ENCODE peak calls at places on chromosomes 6 and 20, in five cellular contexts. One of them, this sample, is unnamed.

GRCh38 chr20:38339993-38340392 is 6.3 kb upstream of the LBP start:
- DNase-seq in A549: no peak
- DNase-seq in head of caudate nucleus: no peak
- DNase-seq in iris pigment epithelial cell: no peak
- DNase-seq in stimulated activated CD4-positive, alpha-beta T cell treated with anti-CD3 and anti-CD28 coated beads, Interleukin-15, amount 100 ng/mL, for 1 hour: no peak
- DNase-seq in this sample: no peak

GRCh38 chr6:111171577-111172400 is 84.5 kb downstream of the SLC16A10 start:
- DNase-seq in stimulated activated CD4-positive, alpha-beta T cell treated with anti-CD3 and anti-CD28 coated beads, Interleukin-15, amount 100 ng/mL, for 1 hour: no peak
- DNase-seq in head of caudate nucleus: no peak
- DNase-seq in A549: no peak
- DNase-seq in iris pigment epithelial cell: peak; percentile 61
- DNase-seq in this sample: peak; percentile 19

GRCh38 chr6:10555625-10556309 is 34.6 kb downstream of the GCNT2 start:
- DNase-seq in iris pigment epithelial cell: peak; percentile 43
- DNase-seq in head of caudate nucleus: peak; percentile 69
- DNase-seq in A549: no peak
- DNase-seq in stimulated activated CD4-positive, alpha-beta T cell treated with anti-CD3 and anti-CD28 coated beads, Interleukin-15, amount 100 ng/mL, for 1 hour: no peak
- DNase-seq in this sample: peak; percentile 75

GRCh38 chr20:53751394-53752368 is 158.0 kb upstream of the ZNF217 start:
- DNase-seq in head of caudate nucleus: no peak
- DNase-seq in iris pigment epithelial cell: no peak
- DNase-seq in stimulated activated CD4-positive, alpha-beta T cell treated with anti-CD3 and anti-CD28 coated beads, Interleukin-15, amount 100 ng/mL, for 1 hour: no peak
- DNase-seq in A549: no peak
- DNase-seq in this sample: peak; percentile 62

GRCh38 chr6:111589366-111589765 is 16.3 kb downstream of the TRAF3IP2 start:
- DNase-seq in iris pigment epithelial cell: peak; percentile 84
- DNase-seq in stimulated activated CD4-positive, alpha-beta T cell treated with anti-CD3 and anti-CD28 coated beads, Interleukin-15, amount 100 ng/mL, for 1 hour: no peak
- DNase-seq in head of caudate nucleus: no peak
- DNase-seq in A549: peak; percentile 74
- DNase-seq in this sample: peak; percentile 96

GRCh38 chr6:26327450-26328264 is 37.3 kb upstream of the BTN3A2 start:
- DNase-seq in A549: no peak
- DNase-seq in stimulated activated CD4-positive, alpha-beta T cell treated with anti-CD3 and anti-CD28 coated beads, Interleukin-15, amount 100 ng/mL, for 1 hour: peak; percentile 41
- DNase-seq in head of caudate nucleus: peak; percentile 37
- DNase-seq in iris pigment epithelial cell: peak; percentile 70
- DNase-seq in this sample: peak; percentile 76

GRCh38 chr20:59183751-59184150 is 20.1 kb downstream of the ZNF831 start:
- DNase-seq in iris pigment epithelial cell: no peak
- DNase-seq in A549: peak; percentile 18
- DNase-seq in head of caudate nucleus: no peak
- DNase-seq in stimulated activated CD4-positive, alpha-beta T cell treated with anti-CD3 and anti-CD28 coated beads, Interleukin-15, amount 100 ng/mL, for 1 hour: no peak
- DNase-seq in this sample: no peak

GRCh38 chr20:47489448-47489872 is 12.2 kb upstream of the NCOA3 start:
- DNase-seq in head of caudate nucleus: no peak
- DNase-seq in A549: no peak
- DNase-seq in stimulated activated CD4-positive, alpha-beta T cell treated with anti-CD3 and anti-CD28 coated beads, Interleukin-15, amount 100 ng/mL, for 1 hour: no peak
- DNase-seq in iris pigment epithelial cell: no peak
- DNase-seq in this sample: no peak

GRCh38 chr6:90045535-90045934 is 151.3 kb downstream of the GJA10 start:
- DNase-seq in stimulated activated CD4-positive, alpha-beta T cell treated with anti-CD3 and anti-CD28 coated beads, Interleukin-15, amount 100 ng/mL, for 1 hour: no peak
- DNase-seq in iris pigment epithelial cell: peak; percentile 32
- DNase-seq in A549: no peak
- DNase-seq in head of caudate nucleus: no peak
- DNase-seq in this sample: no peak

GRCh38 chr6:73290435-73290834 is 27.4 kb upstream of the KHDC1 start:
- DNase-seq in iris pigment epithelial cell: no peak
- DNase-seq in A549: no peak
- DNase-seq in stimulated activated CD4-positive, alpha-beta T cell treated with anti-CD3 and anti-CD28 coated beads, Interleukin-15, amount 100 ng/mL, for 1 hour: no peak
- DNase-seq in head of caudate nucleus: no peak
- DNase-seq in this sample: peak; percentile 62

This sample was measured in M059J.